ENCODE peak calls at places on chromosomes 6 and 20, in four cellular contexts. W, L, B and T are unnamed samples.

GRCh38 chr20:42483694-42484303 is 705.9 kb downstream of the PTPRT start:
- DNase-seq in L (no peak), W (no peak), B (no peak), T (no peak)

GRCh38 chr20:62944746-62945145 is 6.8 kb downstream of the GID8 start:
- DNase-seq in L (no peak), B (no peak), W (no peak), T (no peak)

GRCh38 chr20:52104546-52105044 is 87.0 kb downstream of the ZFP64 start:
- DNase-seq in L (no peak), W (no peak), B (peak), T (no peak)

GRCh38 chr6:44152533-44152932 is 6.1 kb upstream of the CAPN11 start:
- DNase-seq in B (no peak), W (no peak), L (no peak), T (no peak)

GRCh38 chr20:58267389-58268215 is 39.1 kb upstream of the ANKRD60 start:
- DNase-seq in L (no peak), W (no peak), B (no peak), T (no peak)

GRCh38 chr6:117441824-117442264 is 16.1 kb upstream of the ROS1 start:
- DNase-seq in L (peak), B (no peak), W (no peak), T (no peak)

GRCh38 chr6:43013020-43013842 is 515 bp downstream of the MEA1 start:
- DNase-seq in W (peak), B (no peak), L (no peak), T (no peak)

GRCh38 chr20:21102252-21102609 is 3.9 kb downstream of the LINC00237 start:
- DNase-seq in L (no peak), W (peak), B (peak), T (no peak)

GRCh38 chr6:149128489-149129145 is 188.9 kb upstream of the TAB2 start:
- DNase-seq in W (no peak), B (no peak), L (no peak), T (no peak)

GRCh38 chr6:135067891-135068290 is 13.3 kb upstream of the HBS1L start:
- DNase-seq in B (no peak), L (no peak), W (no peak), T (no peak)

GRCh38 chr6:162306616-162307015 is 420.9 kb downstream of the PRKN start:
- DNase-seq in L (no peak), W (no peak), B (no peak), T (no peak)

GRCh38 chr6:20657274-20657800 is 123.1 kb downstream of the CDKAL1 start:
- DNase-seq in L (no peak), B (no peak), W (no peak), T (no peak)

GRCh38 chr6:27742833-27743573 is 169.2 kb downstream of the OR2B2 start:
- DNase-seq in W (no peak), B (no peak), L (no peak), T (no peak)

GRCh38 chr6:34152806-34153565 is 7.1 kb upstream of the GRM4 start:
- DNase-seq in W (no peak), L (no peak), B (no peak), T (no peak)

GRCh38 chr6:38933426-38933825 is 115.2 kb upstream of the GLP1R start:
- DNase-seq in B (no peak), L (no peak), W (no peak), T (no peak)

GRCh38 chr6:114564302-114564933 is 221.6 kb upstream of the HS3ST5 start:
- DNase-seq in B (no peak), L (no peak), W (no peak), T (no peak)

GRCh38 chr6:150403458-150404245 is 34.8 kb downstream of the IYD start:
- DNase-seq in L (peak), W (no peak), B (no peak), T (no peak)

GRCh38 chr20:19695081-19695480 is 63.0 kb upstream of the RIN2 start:
- DNase-seq in B (no peak), W (no peak), L (no peak), T (no peak)

GRCh38 chr6:127606131-127606562 is 29.2 kb downstream of the C6orf58 start:
- DNase-seq in B (peak), L (peak), W (no peak), T (no peak)